ENCODE peak calls at places on chromosomes 4 and X, in ten cellular contexts. M, I, K, J, R, Y, D, N, L and H are unnamed samples.

GRCh38 chr4:114091546-114091945 is 112.1 kb upstream of the ARSJ start:
- DNase-seq in M (no peak), I (no peak), K (no peak), J (no peak), R (no peak), Y (no peak), D (no peak), N (no peak), L (no peak), H (no peak)

GRCh38 chr4:3202836-3203820 is 45.8 kb upstream of the MSANTD1 start:
- DNase-seq in M (no peak), I (no peak), K (no peak), J (no peak), R (no peak), Y (no peak), D (no peak), N (no peak), L (no peak), H (no peak)

GRCh38 chrX:149825424-149825823 is 43.7 kb downstream of the MAGEA9 start:
- DNase-seq in M (peak), I (no peak), K (peak), J (no peak), R (no peak), Y (no peak), D (no peak), N (peak), L (no peak), H (no peak)

GRCh38 chr4:83974111-83974789 is 438.3 kb downstream of the GPAT3 start:
- DNase-seq in M (no peak), I (peak), K (no peak), J (no peak), R (no peak), Y (no peak), D (no peak), N (no peak), L (no peak), H (no peak)

GRCh38 chr4:37758226-37758625 is 68.3 kb upstream of the PGM2 start:
- DNase-seq in M (no peak), I (peak), K (no peak), J (no peak), R (no peak), Y (peak), D (no peak), N (no peak), L (peak), H (no peak)

GRCh38 chr4:47490550-47490949 is 5.5 kb downstream of the ATP10D start:
- DNase-seq in M (no peak), I (peak), K (peak), J (no peak), R (no peak), Y (peak), D (no peak), N (no peak), L (peak), H (no peak)

GRCh38 chr4:57039345-57039744 is 60.6 kb downstream of the POLR2B start:
- DNase-seq in M (no peak), I (peak), K (no peak), J (no peak), R (no peak), Y (no peak), D (no peak), N (no peak), L (no peak), H (no peak)

GRCh38 chrX:1876041-1876440 is 261.2 kb downstream of the ASMT start:
- DNase-seq in M (no peak), I (no peak), K (no peak), J (no peak), R (no peak), Y (no peak), D (no peak), N (no peak), L (no peak), H (no peak)

GRCh38 chrX:21907250-21907649 is 33.3 kb upstream of the SMS start:
- DNase-seq in M (no peak), I (no peak), K (peak), J (no peak), R (no peak), Y (no peak), D (no peak), N (no peak), L (no peak), H (no peak)

GRCh38 chr4:13701937-13702446 is 74.5 kb upstream of the BOD1L1 start:
- DNase-seq in M (no peak), I (peak), K (no peak), J (peak), R (no peak), Y (peak), D (no peak), N (no peak), L (peak), H (no peak)

GRCh38 chrX:13598877-13599276 is 29.5 kb downstream of the EGFL6 start:
- DNase-seq in M (no peak), I (peak), K (peak), J (no peak), R (no peak), Y (peak), D (no peak), N (no peak), L (no peak), H (no peak)

GRCh38 chr4:169841776-169842175 is 84.0 kb upstream of the HPF1 start:
- DNase-seq in M (no peak), I (no peak), K (no peak), J (no peak), R (no peak), Y (no peak), D (no peak), N (no peak), L (no peak), H (no peak)

GRCh38 chr4:165971446-165971845 is 98.4 kb downstream of the TLL1 start:
- DNase-seq in M (no peak), I (no peak), K (no peak), J (no peak), R (no peak), Y (no peak), D (no peak), N (no peak), L (no peak), H (no peak)

GRCh38 chr4:82761249-82761648 is 37.3 kb downstream of the SCD5 start:
- DNase-seq in M (no peak), I (no peak), K (no peak), J (no peak), R (no peak), Y (no peak), D (no peak), N (no peak), L (no peak), H (no peak)

GRCh38 chrX:18885317-18886004 is 98.5 kb downstream of the PHKA2 start:
- DNase-seq in M (no peak), I (no peak), K (no peak), J (no peak), R (no peak), Y (no peak), D (no peak), N (no peak), L (peak), H (no peak)

GRCh38 chrX:107673933-107674479 is 45.7 kb downstream of the PRPS1 start:
- DNase-seq in M (peak), I (peak), K (no peak), J (no peak), R (no peak), Y (peak), D (peak), N (no peak), L (peak), H (peak)

GRCh38 chrX:140439455-140439854 is 65.4 kb downstream of the SOX3 start:
- DNase-seq in M (no peak), I (no peak), K (peak), J (no peak), R (no peak), Y (no peak), D (no peak), N (no peak), L (peak), H (no peak)

GRCh38 chr4:2417765-2418651 is at the start of gene ZFYVE28:
- DNase-seq in M (no peak), I (peak), K (no peak), J (no peak), R (no peak), Y (no peak), D (no peak), N (no peak), L (no peak), H (no peak)

GRCh38 chr4:21848001-21848400 is 100.6 kb downstream of the KCNIP4 start:
- DNase-seq in M (no peak), I (no peak), K (no peak), J (no peak), R (no peak), Y (no peak), D (no peak), N (peak), L (no peak), H (no peak)

GRCh38 chrX:1453390-1453783 is 678 bp upstream of the ASMTL start:
- DNase-seq in M (no peak), I (no peak), K (peak), J (peak), R (no peak), Y (no peak), D (no peak), N (no peak), L (no peak), H (no peak)

GRCh38 chr4:6562931-6563901 is 11.8 kb upstream of the MAN2B2 start:
- DNase-seq in M (no peak), I (peak), K (peak), J (no peak), R (no peak), Y (no peak), D (no peak), N (no peak), L (no peak), H (no peak)

GRCh38 chr4:25096553-25097443 is 63.5 kb downstream of the SEPSECS start:
- DNase-seq in M (no peak), I (no peak), K (no peak), J (no peak), R (no peak), Y (no peak), D (no peak), N (no peak), L (no peak), H (no peak)

GRCh38 chrX:1595711-1596060 is 4.3 kb downstream of the AKAP17A start:
- DNase-seq in M (no peak), I (no peak), K (no peak), J (no peak), R (no peak), Y (no peak), D (no peak), N (no peak), L (no peak), H (peak)

GRCh38 chr4:56880572-56880971 is 27.1 kb upstream of the REST start:
- DNase-seq in M (no peak), I (no peak), K (no peak), J (no peak), R (no peak), Y (peak), D (no peak), N (no peak), L (no peak), H (no peak)

GRCh38 chr4:10095296-10095991 is 21.2 kb downstream of the WDR1 start:
- DNase-seq in M (no peak), I (no peak), K (no peak), J (no peak), R (no peak), Y (no peak), D (no peak), N (no peak), L (no peak), H (no peak)